ENCODE peak calls at places on chromosomes 13 and 19, in four cellular contexts. U is cardiac muscle cell, A is psoas muscle, T is pancreas. N is an unnamed sample.

GRCh38 chr13:100512422-100512821 is 76.2 kb downstream of the GGACT start:
- DNase-seq in U (peak), A (no peak), T (no peak), N (peak)

GRCh38 chr13:114039471-114040141 is 65.7 kb upstream of the C13orf46 start:
- DNase-seq in U (no peak), T (no peak), A (no peak), N (no peak)

GRCh38 chr13:113091891-113092775 is 13.5 kb upstream of the F7 start:
- DNase-seq in U (no peak), T (no peak), A (peak), N (no peak)

GRCh38 chr19:31113250-31113685 is 236.0 kb downstream of the TSHZ3 start:
- DNase-seq in U (no peak), T (no peak), A (no peak), N (peak)

GRCh38 chr13:31322025-31322424 is 122.2 kb downstream of the B3GLCT start:
- DNase-seq in A (peak), U (peak), T (no peak), N (peak)

GRCh38 chr19:4052114-4052992 is 14.3 kb downstream of the ZBTB7A start:
- DNase-seq in A (no peak), U (peak), T (peak), N (peak)

GRCh38 chr19:45779231-45780145 is 2.8 kb downstream of the DMPK start:
- DNase-seq in A (peak), U (peak), T (peak), N (no peak)

GRCh38 chr13:20174656-20175405 is 14.0 kb upstream of the GJA3 start:
- DNase-seq in T (peak), U (peak), A (peak), N (peak)

GRCh38 chr13:80547885-80548284 is 207.0 kb upstream of the SPRY2 start:
- DNase-seq in U (peak), T (no peak), A (no peak), N (no peak)

GRCh38 chr13:110416131-110416584 is 109.1 kb downstream of the COL4A2 start:
- DNase-seq in U (peak), A (no peak), T (no peak), N (peak)
- H3K4me3 ChIP-seq in U (no peak), A (peak), T (no peak), N (no peak)

GRCh38 chr13:48253849-48254248 is 20.8 kb downstream of the ITM2B start:
- DNase-seq in T (no peak), A (no peak), U (no peak), N (no peak)
- H3K27ac ChIP-seq in T (no peak), A (no peak), U (peak), N (no peak)

GRCh38 chr19:7393459-7393858 is 44.7 kb downstream of the ARHGEF18 start:
- DNase-seq in A (no peak), T (no peak), U (no peak), N (no peak)
- H3K4me3 ChIP-seq in A (no peak), T (no peak), U (no peak), N (no peak)

DNA sequence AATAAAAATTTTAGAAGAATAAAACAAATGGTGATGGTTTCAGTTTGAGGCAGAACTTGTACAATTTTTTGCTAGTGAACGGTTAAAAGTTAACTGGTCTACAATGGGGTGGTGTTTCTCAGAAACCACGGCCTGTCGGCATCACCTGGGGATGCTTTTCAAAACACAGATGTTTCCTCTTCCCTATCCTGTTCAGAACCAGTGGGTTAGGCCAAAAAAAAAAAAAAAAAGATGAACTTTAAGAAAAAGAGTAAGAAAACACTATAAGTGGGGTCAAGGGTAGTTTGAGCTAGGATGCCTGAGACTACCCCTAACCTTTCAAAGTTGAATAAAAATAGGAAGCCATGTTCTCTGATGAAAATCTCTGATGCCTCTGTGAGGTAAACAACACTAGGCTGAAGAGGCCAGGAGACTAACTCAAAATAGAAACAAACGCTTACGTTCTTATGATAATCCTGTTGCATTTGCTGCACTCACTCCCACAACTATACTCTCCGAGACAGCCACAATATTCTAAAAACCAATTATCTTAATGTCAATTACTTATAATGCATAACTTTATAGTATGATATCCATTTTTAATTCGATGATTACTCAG is 3.3 kb downstream of the MTIF3 start:
- DNase-seq in A (no peak), U (no peak), T (no peak), N (no peak)
- H3K27ac ChIP-seq in A (peak), U (no peak), T (no peak), N (no peak)

DNA sequence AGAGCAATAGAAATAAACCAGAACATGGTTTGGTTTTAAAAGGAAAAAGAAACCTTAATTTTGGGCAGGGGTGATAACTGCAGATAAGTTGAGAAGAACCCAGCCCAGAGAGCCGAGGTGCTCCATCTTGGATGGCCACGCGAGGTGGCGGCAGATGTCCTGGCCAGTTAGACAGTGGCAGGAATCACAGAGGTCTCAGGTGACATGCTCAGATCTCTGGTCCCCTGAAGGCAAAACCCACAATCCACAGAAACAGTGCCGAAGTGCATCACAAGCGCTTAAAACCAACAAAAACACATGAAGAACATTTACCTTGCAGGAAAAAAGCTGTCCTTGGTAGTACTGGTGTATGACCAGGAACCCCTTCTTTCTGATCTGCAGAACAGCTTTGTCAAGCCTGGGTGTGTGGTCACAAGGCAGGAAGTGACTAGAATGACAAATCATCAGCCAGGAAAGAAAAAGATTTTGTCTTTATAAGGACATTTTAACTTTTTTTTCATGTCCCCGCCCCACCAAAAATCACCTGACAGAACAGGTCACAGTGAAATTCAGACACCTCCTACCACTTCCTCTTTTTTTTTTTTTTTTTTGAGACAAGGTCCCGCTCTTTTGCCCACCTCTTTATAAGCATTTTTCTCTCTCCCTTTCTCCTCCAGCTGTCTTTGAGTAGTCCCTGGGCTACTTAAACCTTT is at the start of gene LCP1:
- DNase-seq in A (no peak), U (no peak), T (no peak), N (no peak)
- H3K4me3 ChIP-seq in A (peak), U (no peak), T (no peak), N (no peak)

DNA sequence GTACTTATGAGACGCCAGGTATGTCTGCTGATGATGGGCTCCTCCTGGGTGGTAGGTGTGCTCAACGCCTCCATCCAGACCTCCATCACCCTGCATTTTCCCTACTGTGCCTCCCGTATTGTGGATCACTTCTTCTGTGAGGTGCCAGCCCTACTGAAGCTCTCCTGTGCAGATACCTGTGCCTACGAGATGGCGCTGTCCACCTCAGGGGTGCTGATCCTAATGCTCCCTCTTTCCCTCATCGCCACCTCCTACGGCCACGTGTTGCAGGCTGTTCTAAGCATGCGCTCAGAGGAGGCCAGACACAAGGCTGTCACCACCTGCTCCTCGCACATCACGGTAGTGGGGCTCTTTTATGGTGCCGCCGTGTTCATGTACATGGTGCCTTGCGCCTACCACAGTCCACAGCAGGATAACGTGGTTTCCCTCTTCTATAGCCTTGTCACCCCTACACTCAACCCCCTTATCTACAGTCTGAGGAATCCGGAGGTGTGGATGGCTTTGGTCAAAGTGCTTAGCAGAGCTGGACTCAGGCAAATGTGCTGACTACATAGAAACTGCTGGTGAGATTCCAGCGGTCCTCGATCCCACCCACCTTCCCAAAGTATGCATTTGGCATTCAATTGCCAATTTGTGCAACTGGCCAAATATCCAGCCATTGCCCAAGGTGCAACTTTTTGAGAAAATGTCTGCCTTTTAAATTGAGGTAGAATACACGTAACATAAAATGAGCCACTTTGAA is 10.2 kb downstream of the OR2Z1 start:
- DNase-seq in A (no peak), T (no peak), U (no peak), N (no peak)
- H3K27ac ChIP-seq in A (no peak), T (no peak), U (no peak), N (no peak)

GRCh38 chr19:52557231-52557995 is 12.7 kb upstream of the ZNF701 start:
- DNase-seq in T (no peak), U (no peak), A (no peak), N (no peak)

DNA sequence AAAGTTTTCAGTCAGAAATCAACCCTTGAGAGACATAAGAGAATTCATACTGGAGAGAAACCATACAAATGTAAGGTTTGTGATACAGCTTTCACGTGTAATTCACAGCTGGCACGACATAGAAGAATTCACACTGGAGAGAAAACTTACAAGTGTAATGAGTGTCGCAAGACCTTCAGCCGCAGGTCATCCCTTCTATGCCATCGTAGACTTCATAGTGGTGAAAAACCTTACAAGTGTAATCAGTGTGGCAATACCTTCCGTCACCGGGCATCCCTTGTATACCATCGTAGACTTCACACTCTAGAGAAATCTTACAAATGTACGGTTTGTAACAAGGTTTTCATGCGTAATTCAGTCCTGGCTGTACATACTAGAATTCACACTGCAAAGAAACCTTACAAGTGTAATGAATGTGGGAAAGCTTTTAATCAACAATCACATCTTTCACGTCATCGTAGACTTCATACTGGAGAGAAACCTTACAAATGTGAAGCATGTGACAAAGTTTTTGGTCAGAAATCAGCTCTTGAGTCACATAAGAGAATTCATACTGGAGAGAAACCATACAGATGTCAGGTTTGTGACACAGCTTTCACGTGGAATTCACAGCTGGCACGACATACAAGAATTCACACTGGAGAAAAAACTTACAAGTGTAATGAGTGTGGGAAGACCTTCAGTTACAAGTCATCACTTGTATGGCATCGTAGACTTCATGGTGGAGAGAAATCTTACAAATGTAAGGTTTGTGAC is 15.7 kb upstream of the ZNF701 start:
- DNase-seq in U (no peak), A (no peak), T (no peak), N (no peak)
- H3K4me3 ChIP-seq in U (no peak), A (no peak), T (no peak), N (no peak)

DNA sequence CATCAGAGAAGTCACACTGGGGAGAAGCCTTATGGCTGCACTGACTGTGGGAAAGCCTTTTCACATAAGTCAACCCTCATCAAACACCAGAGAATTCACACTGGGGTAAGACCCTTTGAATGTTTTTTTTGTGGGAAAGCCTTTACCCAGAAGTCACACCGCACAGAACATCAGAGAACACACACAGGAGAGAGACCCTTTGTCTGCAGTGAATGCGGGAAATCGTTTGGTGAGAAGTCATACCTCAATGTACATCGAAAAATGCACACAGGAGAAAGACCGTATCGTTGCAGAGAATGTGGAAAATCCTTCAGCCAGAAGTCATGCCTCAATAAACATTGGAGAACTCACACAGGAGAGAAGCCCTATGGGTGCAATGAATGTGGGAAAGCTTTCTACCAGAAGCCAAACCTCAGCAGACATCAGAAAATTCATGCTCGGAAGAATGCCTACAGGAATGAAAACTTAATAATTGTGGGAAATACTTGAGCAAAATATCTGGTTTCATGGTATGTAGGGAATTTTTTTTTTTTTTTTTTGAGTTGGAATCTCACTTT is 30.7 kb downstream of the ZNF793 start:
- DNase-seq in A (no peak), T (no peak), U (no peak), N (no peak)
- H3K27ac ChIP-seq in A (no peak), T (no peak), U (no peak), N (no peak)

GRCh38 chr19:58560921-58561320 is 2.5 kb upstream of the UBE2M start:
- DNase-seq in U (no peak), T (no peak), A (peak), N (no peak)
- H3K4me3 ChIP-seq in U (no peak), T (no peak), A (no peak), N (no peak)

DNA sequence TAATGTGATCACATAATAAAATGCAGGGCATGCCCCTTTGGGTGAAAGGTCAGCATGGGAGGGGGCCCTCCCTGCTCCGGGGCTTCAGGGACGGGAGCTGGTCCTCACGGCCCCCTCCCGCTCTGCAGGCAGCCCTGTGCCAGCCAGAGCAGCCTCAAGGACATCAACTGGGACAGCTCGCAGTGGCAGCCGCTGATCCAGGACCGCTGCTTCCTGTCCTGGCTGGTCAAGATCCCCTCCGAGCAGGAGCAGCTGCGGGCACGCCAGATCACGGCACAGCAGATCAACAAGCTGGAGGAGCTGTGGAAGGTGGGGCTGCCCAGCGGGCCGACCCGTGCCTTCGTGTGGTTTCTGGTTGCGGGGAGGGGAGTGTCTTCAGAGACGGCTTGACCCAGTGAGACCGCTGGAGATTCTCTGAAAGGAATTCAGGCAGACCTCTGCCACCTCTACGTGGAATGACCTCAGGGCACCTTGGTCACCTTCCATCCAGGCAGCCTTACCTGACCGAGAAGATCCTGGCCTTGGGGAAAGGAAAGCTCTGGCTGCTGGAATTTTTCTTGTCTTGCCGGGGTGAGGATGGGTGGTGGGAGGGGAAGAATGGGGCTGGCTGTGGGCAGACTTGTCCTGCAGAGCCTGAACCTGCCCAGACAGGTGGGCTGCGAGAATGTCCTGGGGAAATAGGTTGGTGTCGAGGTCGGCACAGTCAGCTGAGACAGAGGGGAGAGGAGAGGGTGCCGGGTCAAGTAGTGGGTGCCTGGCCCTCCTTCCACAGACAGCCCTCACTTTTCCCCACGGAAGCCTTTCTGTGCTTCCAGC is 19.0 kb downstream of the UPF1 start:
- DNase-seq in T (no peak), A (no peak), U (no peak), N (no peak)
- H3K27ac ChIP-seq in T (no peak), A (peak), U (no peak), N (no peak)